ENCODE peak calls at places on chromosomes 16 and 17, in seven cellular contexts. C is CD8-positive, alpha-beta memory T cell; V is neuronal stem cell; L is CD4-positive, CD25-positive, alpha-beta regulatory T cell; O is HL-60; A is osteoblast; B is GM23338. M is an unnamed sample. For H3K27me3, the result is how much of the 10 kb centered on the place peaks cover.

GRCh38 chr17:18966831-18967624 is 15.1 kb downstream of the SLC5A10 start:
- DNase-seq in L (no peak), O (no peak), B (peak), C (no peak), V (peak), A (peak), M (no peak)

GRCh38 chr17:80189611-80190010 is 19.8 kb downstream of the CARD14 start:
- DNase-seq in C (no peak), O (no peak), B (no peak), V (no peak), L (no peak), A (no peak), M (no peak)

GRCh38 chr16:19518423-19518822 is 3.5 kb downstream of the GDE1 start:
- DNase-seq in L (no peak), B (no peak), C (no peak), A (no peak), V (no peak), O (no peak), M (no peak)

GRCh38 chr17:4006745-4007211 is 42.5 kb upstream of the ATP2A3 start:
- DNase-seq in O (no peak), C (no peak), B (peak), A (peak), V (no peak), L (no peak), M (no peak)

GRCh38 chr17:10042589-10043244 is 137.6 kb upstream of the RCVRN start:
- DNase-seq in B (no peak), A (no peak), L (no peak), C (no peak), O (no peak), V (no peak), M (no peak)

GRCh38 chr16:84194470-84195200 is 3.7 kb downstream of the ADAD2 start:
- DNase-seq in L (peak), O (peak), C (no peak), V (no peak), B (no peak), A (no peak), M (peak)

GRCh38 chr16:85293899-85294642 is 181.8 kb upstream of the CIBAR2 start:
- DNase-seq in L (no peak), B (no peak), A (no peak), C (no peak), O (no peak), V (no peak), M (no peak)

GRCh38 chr16:71230122-71230845 is at the start of gene HYDIN:
- DNase-seq in A (peak), V (peak), O (no peak), B (peak), C (no peak), L (peak), M (no peak)

GRCh38 chr17:43779145-43780125 is 658 bp upstream of the DUSP3 start:
- DNase-seq in V (peak), L (no peak), C (no peak), A (no peak), B (peak), O (peak), M (no peak)

GRCh38 chr16:52805559-52806168 is 247.0 kb downstream of the CHD9NB start:
- DNase-seq in O (no peak), C (no peak), V (no peak), B (no peak), A (no peak), L (no peak), M (no peak)

GRCh38 chr17:59377410-59377809 is 46.0 kb downstream of the YPEL2 start:
- DNase-seq in L (no peak), V (no peak), O (no peak), A (peak), B (no peak), C (no peak), M (no peak)

GRCh38 chr17:17304521-17304985 is 1.4 kb downstream of the NT5M start:
- DNase-seq in C (peak), L (peak), B (no peak), V (no peak), A (peak), O (peak), M (peak)

GRCh38 chr17:14205992-14206461 is 30.6 kb downstream of the CDRT15 start:
- DNase-seq in L (peak), C (peak), B (peak), V (no peak), A (no peak), O (no peak), M (no peak)

GRCh38 chr16:350203-350602 is 2.3 kb downstream of the AXIN1 start:
- DNase-seq in C (no peak), B (no peak), O (no peak), A (peak), V (no peak), L (no peak), M (no peak)

GRCh38 chr16:354286-354881 is 1.9 kb upstream of the AXIN1 start:
- DNase-seq in V (no peak), A (peak), B (no peak), L (no peak), O (no peak), C (no peak), M (no peak)

GRCh38 chr16:352547-353403 is at the start of gene AXIN1:
- DNase-seq in B (peak), L (peak), C (peak), A (peak), O (peak), V (peak), M (peak)

GRCh38 chr16:353404-354285 is 1.1 kb upstream of the AXIN1 start:
- DNase-seq in V (no peak), C (no peak), B (no peak), A (peak), L (no peak), O (no peak), M (no peak)

GRCh38 chr16:351804-352520 is 561 bp downstream of the AXIN1 start:
- DNase-seq in B (peak), V (no peak), A (peak), O (no peak), L (no peak), C (peak), M (no peak)
- H3K27ac ChIP-seq in B (no peak), V (no peak), A (no peak), O (peak), L (peak), C (peak), M (peak)

GRCh38 chr16:88993006-88993787 is 16.2 kb upstream of the CBFA2T3 start:
- DNase-seq in V (no peak), L (peak), B (no peak), A (no peak), O (peak), C (no peak), M (no peak)

GRCh38 chr16:88989852-88990547 is 13.0 kb upstream of the CBFA2T3 start:
- DNase-seq in C (no peak), A (no peak), B (no peak), O (no peak), V (no peak), L (no peak), M (no peak)

GRCh38 chr16:88993946-88994600 is 17.1 kb upstream of the CBFA2T3 start:
- DNase-seq in A (no peak), L (no peak), V (no peak), O (no peak), C (no peak), B (no peak), M (no peak)

GRCh38 chr16:88992351-88993005 is 15.5 kb upstream of the CBFA2T3 start:
- DNase-seq in A (no peak), C (no peak), L (no peak), O (no peak), V (no peak), B (no peak), M (no peak)

GRCh38 chr16:88991813-88992350 is 14.9 kb upstream of the CBFA2T3 start:
- DNase-seq in C (no peak), V (no peak), A (no peak), O (no peak), B (no peak), L (no peak), M (no peak)
- H3K27me3 ChIP-seq in C (under half), V (under half), A (under half), O (under half), B (under half), L (under half), M (under half)

GRCh38 chr16:27320261-27321012 is 6.7 kb downstream of the IL4R start:
- DNase-seq in A (peak), O (no peak), L (no peak), B (no peak), V (no peak), C (no peak), M (no peak)

GRCh38 chr16:27318399-27319256 is 4.9 kb downstream of the IL4R start:
- DNase-seq in O (peak), V (no peak), B (no peak), L (peak), C (peak), A (peak), M (peak)

GRCh38 chr16:27322858-27323780 is 9.3 kb downstream of the IL4R start:
- DNase-seq in A (no peak), O (no peak), B (no peak), C (no peak), V (no peak), L (no peak), M (no peak)

GRCh38 chr16:27319257-27319965 is 5.6 kb downstream of the IL4R start:
- DNase-seq in A (no peak), V (no peak), B (no peak), L (peak), O (no peak), C (no peak), M (no peak)

GRCh38 chr16:27321013-27321960 is 7.5 kb downstream of the IL4R start:
- DNase-seq in B (no peak), V (no peak), L (no peak), A (peak), C (no peak), O (no peak), M (no peak)
- H3K4me3 ChIP-seq in B (no peak), V (no peak), L (peak), A (no peak), C (no peak), O (no peak), M (no peak)

DNA sequence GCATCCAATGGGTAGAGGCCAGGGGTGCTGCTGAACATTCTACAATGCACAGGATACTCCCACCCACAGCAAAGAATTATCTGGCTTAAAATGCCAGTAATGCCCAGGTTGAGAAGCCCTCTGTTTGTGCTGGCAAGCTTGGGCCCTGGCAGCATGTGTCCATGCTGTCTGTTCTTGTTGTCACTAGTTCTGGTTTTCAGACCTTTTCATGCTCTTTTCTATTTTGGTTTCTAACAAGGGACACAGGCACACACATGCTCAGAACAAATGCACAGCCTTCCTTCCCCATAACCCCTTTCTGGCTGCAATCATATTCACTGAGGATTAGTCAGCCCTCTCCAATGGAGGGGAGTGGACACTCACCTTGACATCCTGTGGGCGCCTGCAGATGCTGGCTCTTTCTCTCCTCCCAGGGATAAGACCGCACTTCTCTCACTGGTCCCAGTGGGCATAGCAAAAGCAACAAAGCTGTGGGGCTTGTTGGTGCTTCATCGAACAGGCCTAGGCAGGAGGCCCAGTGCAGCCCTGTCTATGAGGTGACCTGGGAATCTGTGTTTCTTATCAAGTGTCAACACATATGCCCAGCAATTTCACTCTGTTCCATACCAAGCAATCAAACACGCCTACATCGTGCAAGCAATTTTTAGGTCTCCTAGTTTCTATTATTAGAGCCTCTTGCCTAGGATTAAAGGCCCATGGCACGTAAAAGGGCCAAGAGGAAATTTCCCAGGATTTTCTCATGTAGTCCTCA is 271.1 kb upstream of the CCL2 start:
- DNase-seq in C (no peak), V (no peak), O (no peak), L (no peak), A (no peak), B (no peak), M (no peak)
- H3K27ac ChIP-seq in C (no peak), V (no peak), O (no peak), L (no peak), A (no peak), B (no peak), M (no peak)

DNA sequence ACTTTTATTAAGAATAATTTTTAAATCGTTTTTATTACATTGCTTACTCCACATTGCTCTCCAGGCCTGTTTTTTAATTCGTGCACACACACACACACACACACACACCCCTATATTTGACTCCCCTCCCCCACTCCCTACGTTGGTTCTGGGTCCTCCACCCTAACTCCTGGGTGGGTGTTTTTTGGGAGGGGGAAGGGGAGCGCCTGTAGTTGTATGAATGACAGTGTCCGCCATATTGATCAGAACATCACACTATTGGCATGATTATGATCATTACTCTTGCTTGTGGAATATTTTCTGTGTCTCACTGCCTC is 1.3 kb downstream of the GNAO1 start:
- DNase-seq in V (no peak), B (no peak), O (no peak), C (no peak), L (no peak), A (no peak), M (no peak)
- H3K27me3 ChIP-seq in V (under half), B (under half), O (half or more), C (under half), L (under half), A (half or more), M (under half)

DNA sequence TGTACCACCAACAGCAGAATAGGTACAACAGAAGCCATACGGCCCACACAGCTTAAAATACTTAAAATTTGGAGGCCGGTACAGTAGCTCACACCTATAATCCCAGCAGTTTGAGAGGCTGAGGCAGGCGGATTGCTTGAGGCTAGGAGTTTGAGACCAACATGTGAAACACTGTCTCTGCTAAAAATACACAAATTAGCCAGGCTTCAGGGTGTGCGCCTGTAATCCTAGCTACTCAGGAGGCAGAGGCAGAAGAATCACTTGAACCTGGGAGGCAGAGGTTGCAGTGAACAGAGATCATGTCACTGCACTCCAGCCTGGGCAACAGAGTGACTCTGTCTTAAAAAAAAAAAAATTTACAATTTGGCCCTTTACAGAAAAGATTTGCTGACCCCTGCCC is 17.0 kb downstream of the GFOD2 start:
- DNase-seq in L (no peak), V (no peak), O (no peak), A (no peak), C (no peak), B (no peak), M (no peak)
- H3K4me3 ChIP-seq in L (no peak), V (no peak), O (no peak), A (no peak), C (no peak), B (no peak), M (no peak)

DNA sequence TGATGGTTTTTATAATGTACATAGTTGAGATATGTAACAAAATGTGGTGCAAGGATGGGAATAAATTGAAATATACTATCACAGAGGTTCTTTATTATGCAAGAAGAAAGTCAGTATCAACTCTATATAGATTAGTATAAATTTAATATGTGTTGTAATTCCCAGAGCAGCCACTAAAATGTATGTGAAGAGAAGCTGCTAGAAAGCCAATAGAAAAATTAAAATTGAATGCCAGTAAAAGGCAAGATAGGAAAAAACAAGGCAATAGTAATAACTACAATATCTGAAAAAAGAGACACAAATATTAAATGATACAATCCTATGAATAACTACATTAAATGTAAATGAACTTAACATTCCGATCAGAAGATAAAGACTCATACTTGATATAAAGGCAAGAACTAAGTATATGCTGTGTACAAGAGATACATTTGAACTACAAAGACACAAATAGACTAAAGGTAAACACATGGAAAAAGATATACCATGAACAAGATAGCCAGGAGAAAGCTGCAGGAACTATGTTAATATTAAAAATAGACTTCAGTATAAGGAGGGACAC is 92.0 kb downstream of the ABCA8 start:
- DNase-seq in C (no peak), O (no peak), L (no peak), B (no peak), A (no peak), V (no peak), M (no peak)
- H3K27ac ChIP-seq in C (no peak), O (no peak), L (no peak), B (no peak), A (no peak), V (no peak), M (no peak)

GRCh38 chr16:4071686-4072561 is 44.3 kb downstream of the ADCY9 start:
- DNase-seq in C (no peak), B (no peak), O (no peak), L (no peak), V (no peak), A (no peak), M (no peak)
- H3K27me3 ChIP-seq in C (under half), B (under half), O (under half), L (under half), V (under half), A (under half), M (under half)

GRCh38 chr16:57091990-57092785 is at the start of gene CPNE2:
- DNase-seq in C (no peak), V (peak), O (peak), A (peak), B (peak), L (no peak), M (no peak)
- H3K4me3 ChIP-seq in C (peak), V (peak), O (peak), A (peak), B (peak), L (no peak), M (peak)